ENCODE peak calls at places on chromosomes 12 and 14, in seven cellular contexts. One of them, this sample, is unnamed.

GRCh38 chr12:3107954-3108353 is 30.8 kb downstream of the TSPAN9 start:
- DNase-seq in CD8-positive, alpha-beta T cell: no peak
- DNase-seq in foreskin fibroblast: no peak
- DNase-seq in cardiac muscle cell: no peak
- DNase-seq in BJ: no peak
- DNase-seq in endothelial cell of umbilical vein: no peak
- DNase-seq in choroid plexus epithelial cell: peak
- DNase-seq in this sample: peak

GRCh38 chr12:28027947-28028724 is 55.6 kb upstream of the PTHLH start:
- DNase-seq in choroid plexus epithelial cell: peak
- DNase-seq in foreskin fibroblast: peak
- DNase-seq in CD8-positive, alpha-beta T cell: no peak
- DNase-seq in cardiac muscle cell: peak
- DNase-seq in endothelial cell of umbilical vein: peak
- DNase-seq in BJ: no peak
- DNase-seq in this sample: peak

GRCh38 chr14:100271247-100271939 is 32.4 kb downstream of the YY1 start:
- DNase-seq in CD8-positive, alpha-beta T cell: peak
- DNase-seq in BJ: no peak
- DNase-seq in choroid plexus epithelial cell: peak
- DNase-seq in cardiac muscle cell: peak
- DNase-seq in foreskin fibroblast: no peak
- DNase-seq in endothelial cell of umbilical vein: peak
- DNase-seq in this sample: peak

GRCh38 chr12:32947203-32947795 is 50.7 kb upstream of the PKP2 start:
- DNase-seq in BJ: no peak
- DNase-seq in endothelial cell of umbilical vein: no peak
- DNase-seq in CD8-positive, alpha-beta T cell: no peak
- DNase-seq in choroid plexus epithelial cell: peak
- DNase-seq in foreskin fibroblast: no peak
- DNase-seq in cardiac muscle cell: peak
- DNase-seq in this sample: peak

GRCh38 chr14:72743626-72744025 is 150.3 kb downstream of the DPF3 start:
- DNase-seq in CD8-positive, alpha-beta T cell: no peak
- DNase-seq in cardiac muscle cell: no peak
- DNase-seq in foreskin fibroblast: peak
- DNase-seq in choroid plexus epithelial cell: no peak
- DNase-seq in BJ: no peak
- DNase-seq in endothelial cell of umbilical vein: no peak
- DNase-seq in this sample: no peak

GRCh38 chr12:52245259-52245961 is 12.4 kb downstream of the KRT7 start:
- DNase-seq in endothelial cell of umbilical vein: no peak
- DNase-seq in cardiac muscle cell: no peak
- DNase-seq in CD8-positive, alpha-beta T cell: no peak
- DNase-seq in choroid plexus epithelial cell: no peak
- DNase-seq in BJ: no peak
- DNase-seq in foreskin fibroblast: no peak
- DNase-seq in this sample: no peak

GRCh38 chr14:61226015-61226654 is 55.0 kb downstream of the TMEM30B start:
- DNase-seq in endothelial cell of umbilical vein: no peak
- DNase-seq in cardiac muscle cell: no peak
- DNase-seq in choroid plexus epithelial cell: no peak
- DNase-seq in CD8-positive, alpha-beta T cell: no peak
- DNase-seq in BJ: no peak
- DNase-seq in foreskin fibroblast: no peak
- DNase-seq in this sample: no peak

GRCh38 chr14:39173198-39173597 is 1.9 kb upstream of the PNN start:
- DNase-seq in BJ: no peak
- DNase-seq in choroid plexus epithelial cell: no peak
- DNase-seq in foreskin fibroblast: no peak
- DNase-seq in cardiac muscle cell: no peak
- DNase-seq in CD8-positive, alpha-beta T cell: no peak
- DNase-seq in endothelial cell of umbilical vein: no peak
- DNase-seq in this sample: no peak

GRCh38 chr14:89422181-89422951 is 5.3 kb upstream of the FOXN3 start:
- DNase-seq in choroid plexus epithelial cell: no peak
- DNase-seq in CD8-positive, alpha-beta T cell: no peak
- DNase-seq in endothelial cell of umbilical vein: no peak
- DNase-seq in cardiac muscle cell: peak
- DNase-seq in foreskin fibroblast: peak
- DNase-seq in BJ: no peak
- DNase-seq in this sample: peak

GRCh38 chr14:102539544-102540309 is 30.2 kb upstream of the ANKRD9 start:
- DNase-seq in cardiac muscle cell: peak
- DNase-seq in foreskin fibroblast: peak
- DNase-seq in choroid plexus epithelial cell: peak
- DNase-seq in BJ: no peak
- DNase-seq in endothelial cell of umbilical vein: no peak
- DNase-seq in CD8-positive, alpha-beta T cell: no peak
- DNase-seq in this sample: peak

GRCh38 chr14:68337279-68337678 is 455.6 kb downstream of the ZFP36L1 start:
- DNase-seq in CD8-positive, alpha-beta T cell: no peak
- DNase-seq in foreskin fibroblast: no peak
- DNase-seq in BJ: no peak
- DNase-seq in endothelial cell of umbilical vein: no peak
- DNase-seq in cardiac muscle cell: no peak
- DNase-seq in choroid plexus epithelial cell: no peak
- DNase-seq in this sample: no peak

GRCh38 chr14:22610931-22611330 is 12.8 kb downstream of the ABHD4 start:
- DNase-seq in BJ: no peak
- DNase-seq in foreskin fibroblast: peak
- DNase-seq in cardiac muscle cell: no peak
- DNase-seq in endothelial cell of umbilical vein: no peak
- DNase-seq in CD8-positive, alpha-beta T cell: no peak
- DNase-seq in choroid plexus epithelial cell: no peak
- DNase-seq in this sample: no peak

GRCh38 chr12:89160716-89161123 is 191.6 kb downstream of the DUSP6 start:
- DNase-seq in endothelial cell of umbilical vein: peak
- DNase-seq in cardiac muscle cell: peak
- DNase-seq in BJ: peak
- DNase-seq in choroid plexus epithelial cell: peak
- DNase-seq in CD8-positive, alpha-beta T cell: no peak
- DNase-seq in foreskin fibroblast: peak
- DNase-seq in this sample: peak

GRCh38 chr14:68088463-68088862 is 268.9 kb downstream of the RAD51B start:
- DNase-seq in foreskin fibroblast: no peak
- DNase-seq in cardiac muscle cell: peak
- DNase-seq in BJ: no peak
- DNase-seq in choroid plexus epithelial cell: peak
- DNase-seq in CD8-positive, alpha-beta T cell: no peak
- DNase-seq in endothelial cell of umbilical vein: no peak
- DNase-seq in this sample: no peak

GRCh38 chr12:53427905-53428594 is 4.4 kb downstream of the AMHR2 start:
- DNase-seq in CD8-positive, alpha-beta T cell: no peak
- DNase-seq in BJ: peak
- DNase-seq in choroid plexus epithelial cell: peak
- DNase-seq in endothelial cell of umbilical vein: no peak
- DNase-seq in foreskin fibroblast: peak
- DNase-seq in cardiac muscle cell: peak
- DNase-seq in this sample: peak

GRCh38 chr12:57727758-57728395 is 10.7 kb downstream of the AGAP2 start:
- DNase-seq in foreskin fibroblast: no peak
- DNase-seq in cardiac muscle cell: no peak
- DNase-seq in choroid plexus epithelial cell: no peak
- DNase-seq in endothelial cell of umbilical vein: no peak
- DNase-seq in CD8-positive, alpha-beta T cell: no peak
- DNase-seq in BJ: no peak
- DNase-seq in this sample: no peak

GRCh38 chr12:57725851-57726150 is 12.7 kb downstream of the AGAP2 start:
- DNase-seq in CD8-positive, alpha-beta T cell: no peak
- DNase-seq in endothelial cell of umbilical vein: no peak
- DNase-seq in choroid plexus epithelial cell: no peak
- DNase-seq in foreskin fibroblast: no peak
- DNase-seq in cardiac muscle cell: no peak
- DNase-seq in BJ: no peak
- DNase-seq in this sample: no peak

GRCh38 chr12:57726151-57726883 is 12.2 kb downstream of the AGAP2 start:
- DNase-seq in foreskin fibroblast: peak
- DNase-seq in cardiac muscle cell: peak
- DNase-seq in CD8-positive, alpha-beta T cell: no peak
- DNase-seq in choroid plexus epithelial cell: peak
- DNase-seq in BJ: peak
- DNase-seq in endothelial cell of umbilical vein: peak
- DNase-seq in this sample: peak

GRCh38 chr12:57724936-57725740 is 13.4 kb downstream of the AGAP2 start:
- DNase-seq in endothelial cell of umbilical vein: no peak
- DNase-seq in BJ: no peak
- DNase-seq in choroid plexus epithelial cell: no peak
- DNase-seq in foreskin fibroblast: no peak
- DNase-seq in CD8-positive, alpha-beta T cell: no peak
- DNase-seq in cardiac muscle cell: no peak
- DNase-seq in this sample: no peak

DNA sequence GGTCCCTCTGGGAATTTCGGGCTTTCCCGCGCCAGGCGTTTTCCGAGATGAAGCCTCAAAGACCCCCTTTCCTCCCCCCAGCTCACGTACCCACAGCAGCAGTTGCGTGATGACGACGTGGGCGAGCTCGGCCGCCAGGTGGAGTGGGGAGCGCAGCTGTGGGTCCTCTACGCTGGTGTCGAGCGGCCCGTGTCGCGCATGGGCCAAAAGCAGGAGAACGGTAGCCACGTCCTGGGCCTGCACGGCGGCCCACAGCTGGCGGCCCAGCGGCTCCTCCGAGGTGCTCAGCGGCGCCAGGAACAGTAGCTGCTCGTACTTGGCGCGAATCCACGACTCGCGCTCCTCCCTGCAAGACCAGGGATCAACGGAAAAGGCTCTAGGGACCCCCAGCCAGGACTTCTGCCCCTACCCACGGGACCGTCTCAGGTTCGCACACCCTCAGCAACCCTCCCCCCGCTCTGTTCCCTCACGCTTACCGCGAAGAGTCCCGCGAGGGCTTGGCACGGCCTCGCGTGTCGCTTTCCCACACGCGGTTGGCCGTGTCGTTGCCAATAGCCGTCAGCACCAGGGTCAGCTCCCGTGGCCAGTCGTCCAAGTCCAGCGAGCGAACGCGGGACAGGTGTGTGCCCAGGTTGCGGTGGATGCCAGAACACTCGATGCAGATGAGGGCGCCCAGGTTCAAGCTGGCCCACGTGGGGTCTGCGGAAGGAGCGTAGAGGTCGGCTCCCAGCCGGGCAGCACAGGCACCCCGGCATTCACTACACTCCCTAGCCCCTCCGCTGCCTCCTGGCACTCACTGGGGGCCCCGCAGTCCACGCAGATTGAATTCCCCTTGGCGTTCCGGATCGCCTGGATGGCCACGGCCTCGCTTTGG is 11.4 kb downstream of the AGAP2 start:
- DNase-seq in BJ: no peak
- DNase-seq in endothelial cell of umbilical vein: peak
- DNase-seq in CD8-positive, alpha-beta T cell: no peak
- DNase-seq in foreskin fibroblast: no peak
- DNase-seq in choroid plexus epithelial cell: peak
- DNase-seq in cardiac muscle cell: peak
- DNase-seq in this sample: peak
- TF ChIP-seq CTCF in BJ: peak
- TF ChIP-seq CTCF in endothelial cell of umbilical vein: peak
- TF ChIP-seq CTCF in CD8-positive, alpha-beta T cell: no peak
- TF ChIP-seq CTCF in foreskin fibroblast: peak
- TF ChIP-seq CTCF in choroid plexus epithelial cell: peak
- TF ChIP-seq CTCF in cardiac muscle cell: peak
- TF ChIP-seq CTCF in this sample: peak

GRCh38 chr12:103494388-103494787 is 1.4 kb downstream of the C12orf42 start:
- DNase-seq in cardiac muscle cell: no peak
- DNase-seq in BJ: no peak
- DNase-seq in foreskin fibroblast: no peak
- DNase-seq in endothelial cell of umbilical vein: no peak
- DNase-seq in choroid plexus epithelial cell: no peak
- DNase-seq in CD8-positive, alpha-beta T cell: no peak
- DNase-seq in this sample: no peak

GRCh38 chr12:103498990-103499389 is 3.2 kb upstream of the C12orf42 start:
- DNase-seq in cardiac muscle cell: no peak
- DNase-seq in CD8-positive, alpha-beta T cell: no peak
- DNase-seq in BJ: no peak
- DNase-seq in choroid plexus epithelial cell: no peak
- DNase-seq in foreskin fibroblast: no peak
- DNase-seq in endothelial cell of umbilical vein: no peak
- DNase-seq in this sample: no peak

GRCh38 chr12:103495158-103495782 is 498 bp downstream of the C12orf42 start:
- DNase-seq in BJ: no peak
- DNase-seq in choroid plexus epithelial cell: no peak
- DNase-seq in endothelial cell of umbilical vein: no peak
- DNase-seq in foreskin fibroblast: peak
- DNase-seq in CD8-positive, alpha-beta T cell: peak
- DNase-seq in cardiac muscle cell: no peak
- DNase-seq in this sample: peak

GRCh38 chr12:103493199-103493598 is 2.6 kb downstream of the C12orf42 start:
- DNase-seq in cardiac muscle cell: no peak
- DNase-seq in foreskin fibroblast: no peak
- DNase-seq in BJ: no peak
- DNase-seq in endothelial cell of umbilical vein: no peak
- DNase-seq in choroid plexus epithelial cell: no peak
- DNase-seq in CD8-positive, alpha-beta T cell: no peak
- DNase-seq in this sample: peak

GRCh38 chr12:103495783-103496456 is at the start of gene C12orf42:
- DNase-seq in CD8-positive, alpha-beta T cell: peak
- DNase-seq in BJ: no peak
- DNase-seq in endothelial cell of umbilical vein: peak
- DNase-seq in cardiac muscle cell: peak
- DNase-seq in choroid plexus epithelial cell: peak
- DNase-seq in foreskin fibroblast: peak
- DNase-seq in this sample: peak
- H3K4me3 ChIP-seq in CD8-positive, alpha-beta T cell: peak
- H3K4me3 ChIP-seq in BJ: peak
- H3K4me3 ChIP-seq in endothelial cell of umbilical vein: no peak
- H3K4me3 ChIP-seq in cardiac muscle cell: peak
- H3K4me3 ChIP-seq in choroid plexus epithelial cell: no peak
- H3K4me3 ChIP-seq in foreskin fibroblast: no peak
- H3K4me3 ChIP-seq in this sample: peak

GRCh38 chr12:26471560-26471959 is 276.2 kb downstream of the SSPN start:
- DNase-seq in cardiac muscle cell: peak
- DNase-seq in endothelial cell of umbilical vein: no peak
- DNase-seq in BJ: no peak
- DNase-seq in CD8-positive, alpha-beta T cell: no peak
- DNase-seq in foreskin fibroblast: peak
- DNase-seq in choroid plexus epithelial cell: peak
- DNase-seq in this sample: no peak
- TF ChIP-seq CTCF in cardiac muscle cell: no peak
- TF ChIP-seq CTCF in endothelial cell of umbilical vein: no peak
- TF ChIP-seq CTCF in BJ: no peak
- TF ChIP-seq CTCF in CD8-positive, alpha-beta T cell: no peak
- TF ChIP-seq CTCF in foreskin fibroblast: no peak
- TF ChIP-seq CTCF in choroid plexus epithelial cell: peak
- TF ChIP-seq CTCF in this sample: no peak

DNA sequence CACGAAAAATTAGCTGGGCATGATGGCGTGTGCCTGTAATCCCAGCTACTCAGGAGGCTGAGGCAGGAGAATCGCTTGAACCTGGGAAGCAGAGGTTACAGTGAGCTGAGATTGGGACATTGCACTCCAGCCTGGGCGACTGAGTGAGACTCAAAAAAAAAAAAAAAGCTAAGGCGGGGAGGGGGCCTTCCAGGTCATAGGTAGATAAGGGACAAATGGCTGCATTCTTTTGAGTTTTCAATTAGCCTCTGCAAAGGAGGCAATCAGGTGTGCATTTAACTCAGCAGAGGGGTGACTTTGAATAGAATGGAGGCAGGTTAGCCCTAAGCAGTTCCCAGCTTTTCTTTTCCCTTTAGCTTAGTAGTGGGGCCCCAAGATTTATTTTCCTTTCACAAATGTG is 743 bp upstream of the AACS start:
- DNase-seq in BJ: no peak
- DNase-seq in cardiac muscle cell: no peak
- DNase-seq in foreskin fibroblast: no peak
- DNase-seq in CD8-positive, alpha-beta T cell: no peak
- DNase-seq in choroid plexus epithelial cell: no peak
- DNase-seq in endothelial cell of umbilical vein: no peak
- DNase-seq in this sample: no peak
- H3K4me3 ChIP-seq in BJ: no peak
- H3K4me3 ChIP-seq in cardiac muscle cell: peak
- H3K4me3 ChIP-seq in foreskin fibroblast: peak
- H3K4me3 ChIP-seq in CD8-positive, alpha-beta T cell: peak
- H3K4me3 ChIP-seq in choroid plexus epithelial cell: no peak
- H3K4me3 ChIP-seq in endothelial cell of umbilical vein: no peak
- H3K4me3 ChIP-seq in this sample: no peak

This sample was measured in epithelial cell of esophagus.